ENCODE peak calls at places on chromosomes 5 and 9, in six cellular contexts. P, V, Q, G, L and S are unnamed samples.

GRCh38 chr5:471750-472058 is 28.7 kb downstream of the EXOC3 start:
- DNase-seq in P (no peak), V (no peak), Q (no peak), G (no peak), L (no peak), S (no peak)

GRCh38 chr9:4306066-4306787 is 6.4 kb upstream of the GLIS3 start:
- DNase-seq in P (no peak), V (peak; percentile 23), Q (peak; percentile 42), G (no peak), L (no peak), S (no peak)

GRCh38 chr5:40442346-40442745 is 237.4 kb upstream of the PTGER4 start:
- DNase-seq in P (no peak), V (no peak), Q (no peak), G (no peak), L (peak; percentile 9), S (no peak)

GRCh38 chr9:135098400-135099105 is 11.1 kb downstream of the OLFM1 start:
- DNase-seq in P (no peak), V (peak; percentile 45), Q (peak; percentile 6), G (no peak), L (no peak), S (no peak)

GRCh38 chr5:59764361-59764760 is 129.2 kb downstream of the PDE4D start:
- DNase-seq in P (no peak), V (no peak), Q (no peak), G (no peak), L (no peak), S (no peak)

GRCh38 chr9:114314256-114314867 is 8.5 kb upstream of the ORM1 start:
- DNase-seq in P (peak; percentile 11), V (no peak), Q (peak; percentile 23), G (no peak), L (no peak), S (peak; percentile 4)

GRCh38 chr5:144205141-144205551 is 34.5 kb downstream of the KCTD16 start:
- DNase-seq in P (no peak), V (peak; percentile 59), Q (no peak), G (peak; percentile 39), L (no peak), S (peak; percentile 75)

GRCh38 chr9:127805620-127806019 is 2.9 kb downstream of the FPGS start:
- DNase-seq in P (no peak), V (peak; percentile 67), Q (no peak), G (no peak), L (no peak), S (no peak)

GRCh38 chr5:72457491-72457890 is 49.7 kb downstream of the ZNF366 start:
- DNase-seq in P (no peak), V (no peak), Q (no peak), G (no peak), L (no peak), S (no peak)

GRCh38 chr9:13447551-13448422 is 168.3 kb upstream of the MPDZ start:
- DNase-seq in P (no peak), V (no peak), Q (no peak), G (no peak), L (no peak), S (no peak)

GRCh38 chr5:158471179-158471924 is 612.4 kb upstream of the CLINT1 start:
- DNase-seq in P (no peak), V (peak; percentile 65), Q (no peak), G (no peak), L (no peak), S (no peak)

GRCh38 chr5:170112876-170113516 is 7.3 kb downstream of the FOXI1 start:
- DNase-seq in P (no peak), V (no peak), Q (no peak), G (no peak), L (no peak), S (no peak)

GRCh38 chr9:27701029-27701428 is 127.7 kb upstream of the C9orf72 start:
- DNase-seq in P (no peak), V (no peak), Q (no peak), G (peak; percentile 28), L (no peak), S (no peak)

GRCh38 chr9:89501311-89501898 is 3.5 kb upstream of the SEMA4D start:
- DNase-seq in P (no peak), V (no peak), Q (no peak), G (no peak), L (no peak), S (no peak)

GRCh38 chr9:137009938-137010732 is 13.8 kb upstream of the CLIC3 start:
- DNase-seq in P (no peak), V (no peak), Q (no peak), G (no peak), L (no peak), S (no peak)

GRCh38 chr9:98870782-98871455 is 63.4 kb downstream of the GALNT12 start:
- DNase-seq in P (no peak), V (no peak), Q (no peak), G (no peak), L (no peak), S (no peak)

GRCh38 chr5:107518219-107519015 is 152.3 kb downstream of the EFNA5 start:
- DNase-seq in P (no peak), V (no peak), Q (no peak), G (no peak), L (no peak), S (no peak)

GRCh38 chr5:42513246-42513645 is 90.0 kb downstream of the GHR start:
- DNase-seq in P (no peak), V (no peak), Q (no peak), G (no peak), L (no peak), S (no peak)

GRCh38 chr9:37904647-37905505 is 949 bp upstream of the SLC25A51 start:
- DNase-seq in P (peak; percentile 72), V (peak; percentile 32), Q (peak; percentile 24), G (no peak), L (no peak), S (no peak)

GRCh38 chr5:81626524-81626923 is 124.4 kb downstream of the SSBP2 start:
- DNase-seq in P (no peak), V (no peak), Q (peak; percentile 78), G (no peak), L (no peak), S (no peak)

GRCh38 chr5:14035859-14036440 is 91.5 kb upstream of the DNAH5 start:
- DNase-seq in P (no peak), V (peak; percentile 44), Q (peak; percentile 99), G (no peak), L (no peak), S (no peak)

GRCh38 chr5:6634327-6634713 is 1.1 kb downstream of the SRD5A1 start:
- DNase-seq in P (no peak), V (no peak), Q (no peak), G (no peak), L (no peak), S (no peak)

GRCh38 chr5:172501708-172502379 is 47.5 kb upstream of the SH3PXD2B start:
- DNase-seq in P (peak; percentile 50), V (no peak), Q (no peak), G (no peak), L (no peak), S (no peak)

GRCh38 chr9:105205787-105206511 is 38.5 kb upstream of the SLC44A1 start:
- DNase-seq in P (peak; percentile 81), V (peak; percentile 28), Q (no peak), G (peak; percentile 86), L (no peak), S (no peak)

GRCh38 chr5:1765141-1765879 is 34.3 kb downstream of the MRPL36 start:
- DNase-seq in P (peak; percentile 41), V (no peak), Q (no peak), G (no peak), L (no peak), S (peak; percentile 30)

DNA sequence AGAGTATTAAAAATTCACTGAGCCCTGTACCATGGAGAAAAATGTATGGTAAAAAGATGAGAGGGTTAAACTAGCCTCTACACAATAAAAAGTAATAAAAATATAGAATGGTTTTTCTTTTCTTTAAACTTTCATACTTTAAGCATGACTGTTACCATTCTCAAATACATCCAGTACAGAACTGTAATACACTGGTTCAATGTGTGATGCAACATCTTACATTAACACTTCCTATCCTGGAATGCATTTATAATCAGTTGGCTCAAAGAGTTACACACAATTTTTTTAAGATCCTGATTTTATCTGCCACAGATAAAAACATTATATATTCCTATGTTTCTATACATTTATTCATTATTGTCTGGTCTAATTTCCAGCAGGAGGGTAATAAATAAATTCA is 4.7 kb downstream of the GNAQ start:
- DNase-seq in P (no peak), V (no peak), Q (no peak), G (no peak), L (no peak), S (no peak)
- H3K4me1 ChIP-seq in P (peaks cover 61% of the 10 kb centered on the region), V (peaks cover 33% of the 10 kb centered on the region), Q (peaks cover 22% of the 10 kb centered on the region), G (peaks cover 20% of the 10 kb centered on the region), L (peaks cover 37% of the 10 kb centered on the region), S (peaks cover 20% of the 10 kb centered on the region)

GRCh38 chr9:109100543-109101201 is 19.1 kb downstream of the TMEM245 start:
- DNase-seq in P (no peak), V (no peak), Q (no peak), G (no peak), L (no peak), S (no peak)

GRCh38 chr9:109098960-109099308 is 20.8 kb downstream of the TMEM245 start:
- DNase-seq in P (no peak), V (no peak), Q (no peak), G (no peak), L (no peak), S (no peak)

GRCh38 chr9:109097156-109097555 is 22.6 kb downstream of the TMEM245 start:
- DNase-seq in P (no peak), V (no peak), Q (no peak), G (no peak), L (no peak), S (no peak)

GRCh38 chr9:109101202-109101595 is 18.5 kb downstream of the TMEM245 start:
- DNase-seq in P (no peak), V (no peak), Q (no peak), G (no peak), L (no peak), S (no peak)

GRCh38 chr9:109098221-109098959 is 21.4 kb downstream of the TMEM245 start:
- DNase-seq in P (no peak), V (peak; percentile 52), Q (peak; percentile 55), G (no peak), L (peak; percentile 19), S (no peak)
- H3K4me3 ChIP-seq in P (no peak overlapping the region), V (no peak overlapping the region), Q (no peak overlapping the region), G (no peak overlapping the region), L (peak overlapping the region; percentile 84), S (no peak overlapping the region)

GRCh38 chr5:157383151-157383810 is 76.7 kb upstream of the NIPAL4 start:
- DNase-seq in P (no peak), V (no peak), Q (no peak), G (no peak), L (no peak), S (no peak)
- H3K4me1 ChIP-seq in P (peaks cover 11% of the 10 kb centered on the region), V (no peaks in the 10 kb centered on the region), Q (peaks cover 17% of the 10 kb centered on the region), G (peaks cover 24% of the 10 kb centered on the region), L (no peaks in the 10 kb centered on the region), S (no peaks in the 10 kb centered on the region)

GRCh38 chr9:108040783-108041182 is 551.2 kb upstream of the KLF4 start:
- DNase-seq in P (no peak), V (no peak), Q (peak; percentile 98), G (no peak), L (no peak), S (no peak)

GRCh38 chr9:108039491-108039890 is 549.9 kb upstream of the KLF4 start:
- DNase-seq in P (no peak), V (no peak), Q (peak; percentile 89), G (no peak), L (no peak), S (no peak)

GRCh38 chr9:108043585-108043984 is 554.0 kb upstream of the KLF4 start:
- DNase-seq in P (no peak), V (no peak), Q (peak; percentile 11), G (no peak), L (no peak), S (no peak)

GRCh38 chr9:108039012-108039411 is 549.4 kb upstream of the KLF4 start:
- DNase-seq in P (no peak), V (no peak), Q (no peak), G (no peak), L (no peak), S (no peak)

GRCh38 chr9:108041551-108041950 is 552.0 kb upstream of the KLF4 start:
- DNase-seq in P (no peak), V (no peak), Q (peak; percentile 90), G (no peak), L (no peak), S (no peak)
- H3K4me3 ChIP-seq in P (no peak overlapping the region), V (no peak overlapping the region), Q (no peak overlapping the region), G (no peak overlapping the region), L (no peak overlapping the region), S (no peak overlapping the region)